ENCODE peak calls at places on chromosomes 6 and 20, in four cellular contexts. O is right lobe of liver; Z is pancreas; I is CD8-positive, alpha-beta T cell. X is an unnamed sample. For H3K36me3 and H3K4me1, the result is how much of the 10 kb centered on the place peaks cover.

GRCh38 chr6:126072172-126072571 is 85.8 kb downstream of the TRMT11 start:
- DNase-seq in O (no peak), Z (no peak), I (no peak), X (no peak)

GRCh38 chr6:152151930-152152329 is 344.4 kb downstream of the ESR1 start:
- DNase-seq in O (no peak), Z (no peak), I (no peak), X (no peak)

GRCh38 chr6:159819932-159820640 is 20.0 kb downstream of the PNLDC1 start:
- DNase-seq in O (no peak), Z (no peak), I (peak), X (no peak)

GRCh38 chr6:169167581-169168301 is 85.9 kb downstream of the THBS2 start:
- DNase-seq in O (no peak), Z (no peak), I (no peak), X (peak)

GRCh38 chr6:164037165-164037564 is 622.6 kb downstream of the QKI start:
- DNase-seq in O (no peak), Z (no peak), I (no peak), X (no peak)

GRCh38 chr6:45445749-45446454 is 68.2 kb upstream of the SUPT3H start:
- DNase-seq in O (peak), Z (no peak), I (peak), X (peak)

GRCh38 chr20:34369265-34369664 is 6.2 kb downstream of the ITCH start:
- DNase-seq in O (no peak), Z (no peak), I (peak), X (no peak)

GRCh38 chr6:111377558-111378120 is 105.4 kb downstream of the REV3L start:
- DNase-seq in O (no peak), Z (no peak), I (no peak), X (no peak)

GRCh38 chr20:41738584-41739193 is 120.5 kb upstream of the CHD6 start:
- DNase-seq in O (peak), Z (peak), I (no peak), X (no peak)

GRCh38 chr20:8389381-8390368 is 257.6 kb downstream of the PLCB1 start:
- DNase-seq in O (no peak), Z (no peak), I (no peak), X (no peak)

GRCh38 chr20:44629017-44629385 is 22.5 kb downstream of the ADA start:
- DNase-seq in O (no peak), Z (no peak), I (no peak), X (no peak)

GRCh38 chr6:30679765-30680535 is 6.5 kb downstream of the PPP1R18 start:
- DNase-seq in O (no peak), Z (peak), I (no peak), X (peak)
- H3K36me3 ChIP-seq in O (under half), Z (under half), I (under half), X (under half)

DNA sequence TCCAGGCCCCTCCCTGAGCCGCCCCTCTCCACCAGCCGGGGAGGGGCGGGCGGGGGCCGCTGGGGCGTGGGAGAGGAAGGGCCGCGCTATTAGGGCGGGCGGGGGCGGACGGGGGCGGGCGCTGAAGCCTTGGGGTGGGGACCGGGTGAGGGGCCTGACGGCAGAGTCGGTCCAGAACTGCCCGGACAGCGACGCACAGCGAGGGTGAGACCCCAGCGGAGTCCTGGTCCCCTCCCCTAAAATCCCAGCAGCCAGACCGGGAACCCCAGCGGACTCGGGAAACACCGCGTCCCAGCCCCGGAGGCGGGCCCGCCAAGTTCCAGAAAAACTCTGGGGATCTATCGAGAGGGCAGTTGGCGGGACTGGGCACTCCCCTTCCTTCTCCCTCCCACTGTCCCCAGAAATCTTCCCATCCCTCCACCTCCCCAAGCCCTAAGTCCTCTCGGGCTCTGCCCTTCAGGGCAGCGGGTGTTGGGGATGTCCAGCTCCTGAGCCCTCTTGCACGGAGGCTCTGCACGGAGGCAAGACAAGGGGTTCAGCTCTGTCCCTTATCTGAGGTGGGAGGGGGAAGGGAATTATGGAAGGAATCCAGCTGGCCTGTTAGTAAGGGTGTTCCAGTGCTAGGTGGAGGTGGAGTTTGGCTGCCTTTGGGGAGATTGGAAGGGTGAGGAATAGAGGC is at the start of gene PRICKLE4:
- DNase-seq in O (peak), Z (peak), I (no peak), X (peak)
- H3K4me1 ChIP-seq in O (under half), Z (under half), I (under half), X (under half)

GRCh38 chr20:25008388-25009217 is 16.1 kb upstream of the APMAP start:
- DNase-seq in O (peak), Z (no peak), I (no peak), X (no peak)
- H3K36me3 ChIP-seq in O (under half), Z (under half), I (half or more), X (half or more)

GRCh38 chr6:53331678-53332077 is 17.1 kb downstream of the ELOVL5 start:
- DNase-seq in O (no peak), Z (no peak), I (no peak), X (no peak)
- H3K4me1 ChIP-seq in O (half or more), Z (under half), I (under half), X (under half)

X was measured in kidney.